ENCODE peak calls at places on chromosome 10, in five cellular contexts. W, V, F, A and H are unnamed samples. For H3K4me1, the result is how much of the 10 kb centered on the place peaks cover.

GRCh38 chr10:2972216-2972615 is 95.1 kb upstream of the PFKP start:
- DNase-seq in W (no peak), V (no peak), F (peak), A (no peak), H (no peak)

GRCh38 chr10:62895058-62895457 is 78.9 kb upstream of the EGR2 start:
- DNase-seq in W (no peak), V (no peak), F (no peak), A (no peak), H (no peak)

GRCh38 chr10:68151453-68151852 is 42.2 kb downstream of the MYPN start:
- DNase-seq in W (no peak), V (no peak), F (no peak), A (no peak), H (no peak)

GRCh38 chr10:94546616-94547175 is 1.1 kb downstream of the HELLS start:
- DNase-seq in W (no peak), V (peak), F (no peak), A (no peak), H (no peak)

GRCh38 chr10:49398000-49398861 is 2.3 kb upstream of the DRGX start:
- DNase-seq in W (peak), V (no peak), F (peak), A (peak), H (peak)

GRCh38 chr10:10892290-10892875 is 125.3 kb upstream of the CELF2 start:
- DNase-seq in W (no peak), V (no peak), F (no peak), A (no peak), H (no peak)

GRCh38 chr10:78524342-78524741 is 490.7 kb downstream of the RPS24 start:
- DNase-seq in W (no peak), V (no peak), F (no peak), A (no peak), H (no peak)

GRCh38 chr10:71727429-71728217 is 8.0 kb upstream of the C10orf105 start:
- DNase-seq in W (peak), V (peak), F (peak), A (peak), H (peak)

GRCh38 chr10:57696641-57697040 is 571.1 kb downstream of the IPMK start:
- DNase-seq in W (no peak), V (no peak), F (no peak), A (no peak), H (no peak)

GRCh38 chr10:123274513-123275182 is 120.4 kb downstream of the BUB3 start:
- DNase-seq in W (no peak), V (no peak), F (no peak), A (no peak), H (no peak)

DNA sequence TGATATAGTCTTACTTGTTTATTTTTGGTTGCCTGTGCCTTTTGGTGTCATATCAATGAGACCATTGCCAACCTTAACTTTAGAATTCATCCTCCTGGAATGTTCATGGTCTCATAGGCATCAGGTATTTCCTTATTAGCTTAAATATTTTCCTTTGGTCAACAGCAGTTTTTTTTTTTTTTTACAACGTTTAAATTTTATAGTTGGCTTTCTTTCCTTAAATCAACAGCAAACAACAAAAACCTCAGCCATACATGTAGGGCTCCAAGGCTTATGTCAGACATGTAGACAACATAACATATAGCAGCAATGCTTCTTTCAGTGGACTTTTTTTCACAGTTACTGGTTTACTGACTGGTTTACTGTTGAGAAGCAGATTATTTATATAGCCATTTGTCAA is 22.7 kb downstream of the ENTPD7 start:
- DNase-seq in W (no peak), V (no peak), F (no peak), A (no peak), H (no peak)
- H3K27ac ChIP-seq in W (peak), V (no peak), F (no peak), A (no peak), H (peak)

GRCh38 chr10:131930586-131931330 is 29.9 kb downstream of the PPP2R2D start:
- DNase-seq in W (no peak), V (no peak), F (no peak), A (no peak), H (no peak)
- H3K4me1 ChIP-seq in W (under half), V (under half), F (under half), A (half or more), H (under half)

DNA sequence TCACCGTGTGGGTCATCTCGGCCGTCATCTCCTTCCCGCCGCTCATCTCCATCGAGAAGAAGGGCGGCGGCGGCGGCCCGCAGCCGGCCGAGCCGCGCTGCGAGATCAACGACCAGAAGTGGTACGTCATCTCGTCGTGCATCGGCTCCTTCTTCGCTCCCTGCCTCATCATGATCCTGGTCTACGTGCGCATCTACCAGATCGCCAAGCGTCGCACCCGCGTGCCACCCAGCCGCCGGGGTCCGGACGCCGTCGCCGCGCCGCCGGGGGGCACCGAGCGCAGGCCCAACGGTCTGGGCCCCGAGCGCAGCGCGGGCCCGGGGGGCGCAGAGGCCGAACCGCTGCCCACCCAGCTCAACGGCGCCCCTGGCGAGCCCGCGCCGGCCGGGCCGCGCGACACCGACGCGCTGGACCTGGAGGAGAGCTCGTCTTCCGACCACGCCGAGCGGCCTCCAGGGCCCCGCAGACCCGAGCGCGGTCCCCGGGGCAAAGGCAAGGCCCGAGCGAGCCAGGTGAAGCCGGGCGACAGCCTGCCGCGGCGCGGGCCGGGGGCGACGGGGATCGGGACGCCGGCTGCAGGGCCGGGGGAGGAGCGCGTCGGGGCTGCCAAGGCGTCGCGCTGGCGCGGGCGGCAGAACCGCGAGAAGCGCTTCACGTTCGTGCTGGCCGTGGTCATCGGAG is 1.8 kb downstream of the ADRA2A start:
- DNase-seq in W (no peak), V (no peak), F (no peak), A (no peak), H (no peak)
- H3K27ac ChIP-seq in W (no peak), V (no peak), F (no peak), A (no peak), H (no peak)

GRCh38 chr10:112330607-112331160 is 43.2 kb upstream of the ACSL5 start:
- DNase-seq in W (no peak), V (no peak), F (no peak), A (no peak), H (no peak)

GRCh38 chr10:112332509-112333228 is 41.2 kb upstream of the ACSL5 start:
- DNase-seq in W (peak), V (no peak), F (no peak), A (no peak), H (peak)

GRCh38 chr10:112333452-112333851 is 40.5 kb upstream of the ACSL5 start:
- DNase-seq in W (peak), V (no peak), F (no peak), A (no peak), H (no peak)

GRCh38 chr10:112330154-112330553 is 43.8 kb upstream of the ACSL5 start:
- DNase-seq in W (peak), V (no peak), F (no peak), A (no peak), H (no peak)

DNA sequence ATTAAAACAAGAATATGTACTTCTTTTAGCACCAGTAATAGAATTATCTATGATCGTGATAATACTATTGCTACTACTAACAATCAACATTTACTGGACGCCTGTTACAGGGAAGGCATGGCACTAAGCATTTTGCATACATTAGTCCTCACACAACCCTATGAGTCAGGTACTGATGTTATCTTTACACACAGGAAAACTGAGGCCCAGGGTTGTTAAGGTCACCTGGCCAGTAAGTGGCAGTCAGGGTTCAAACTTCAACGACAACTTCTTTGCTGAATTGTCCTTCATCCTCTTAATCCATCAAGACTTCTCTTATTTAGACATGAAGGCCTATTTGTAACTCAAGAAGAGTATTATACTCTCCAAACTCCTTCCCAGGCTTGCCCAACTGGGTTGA is 41.9 kb upstream of the ACSL5 start:
- DNase-seq in W (no peak), V (no peak), F (no peak), A (no peak), H (no peak)
- H3K4me1 ChIP-seq in W (under half), V (under half), F (under half), A (under half), H (under half)

GRCh38 chr10:521261-521660 is 168.2 kb downstream of the DIP2C start:
- DNase-seq in W (no peak), V (peak), F (peak), A (no peak), H (no peak)

GRCh38 chr10:519055-519715 is 170.3 kb downstream of the DIP2C start:
- DNase-seq in W (no peak), V (peak), F (peak), A (no peak), H (no peak)

GRCh38 chr10:519716-520401 is 169.6 kb downstream of the DIP2C start:
- DNase-seq in W (no peak), V (no peak), F (peak), A (no peak), H (no peak)

GRCh38 chr10:521844-522243 is 167.6 kb downstream of the DIP2C start:
- DNase-seq in W (no peak), V (peak), F (no peak), A (no peak), H (no peak)

DNA sequence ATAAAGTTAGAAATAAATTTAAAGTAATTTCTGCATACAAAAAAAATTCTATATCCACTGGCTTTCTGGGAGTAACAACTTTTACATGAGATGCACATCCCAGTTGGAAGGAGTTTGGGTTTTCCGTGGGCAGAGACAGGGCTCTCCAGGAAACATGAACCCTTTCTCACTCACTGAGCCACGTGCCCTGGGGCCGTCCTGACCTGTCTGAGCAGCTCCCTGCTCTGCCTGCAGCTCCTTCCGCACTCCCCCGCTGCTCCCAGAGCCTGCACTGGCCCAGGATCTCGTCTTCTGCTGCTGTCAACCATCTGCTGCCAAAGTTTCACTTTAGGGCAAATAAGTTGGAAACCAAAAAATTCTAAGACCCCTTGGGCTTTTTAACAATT is 169.1 kb downstream of the DIP2C start:
- DNase-seq in W (no peak), V (no peak), F (no peak), A (no peak), H (peak)
- H3K27ac ChIP-seq in W (peak), V (peak), F (no peak), A (no peak), H (no peak)

GRCh38 chr10:44958897-44959242 is 732 bp upstream of the RASSF4 start:
- DNase-seq in W (no peak), V (no peak), F (no peak), A (no peak), H (no peak)

GRCh38 chr10:44956717-44957706 is 2.6 kb upstream of the RASSF4 start:
- DNase-seq in W (no peak), V (no peak), F (no peak), A (no peak), H (no peak)

GRCh38 chr10:44959243-44960097 is at the start of gene RASSF4:
- DNase-seq in W (peak), V (peak), F (peak), A (peak), H (peak)

GRCh38 chr10:44960098-44960480 is 487 bp downstream of the RASSF4 start:
- DNase-seq in W (no peak), V (no peak), F (no peak), A (no peak), H (no peak)

DNA sequence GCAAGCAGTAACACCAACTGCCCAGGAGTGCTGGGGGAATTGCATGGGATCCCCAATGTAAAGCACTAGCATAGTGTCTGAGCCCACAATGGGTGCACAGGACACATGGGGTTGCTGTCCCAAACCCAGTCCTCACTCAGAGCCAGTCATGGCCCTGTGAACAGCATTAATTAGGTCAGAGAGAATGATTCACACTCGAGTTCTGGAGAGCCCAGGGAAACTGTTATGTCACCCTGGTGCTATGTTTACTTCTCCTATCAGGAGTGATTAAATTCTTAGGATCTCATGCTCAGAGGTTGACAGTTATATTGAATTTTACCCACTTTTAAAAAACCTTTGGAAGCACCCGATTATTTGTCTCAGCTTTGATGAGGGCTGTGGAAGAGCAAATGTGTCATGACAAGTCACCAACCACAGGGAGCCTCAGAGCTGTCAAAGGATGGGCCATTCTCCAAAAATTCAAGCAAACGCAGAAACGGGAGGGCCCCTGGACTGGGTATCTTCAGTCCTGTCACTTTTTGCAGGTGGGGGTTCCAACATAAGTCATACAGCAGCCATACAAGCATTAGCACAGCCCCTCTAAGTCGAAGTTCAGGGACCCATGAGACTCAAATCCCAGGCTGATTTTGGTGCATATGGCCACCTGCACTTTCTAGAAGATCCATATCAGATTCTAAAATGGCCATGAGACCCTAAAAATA is 1.3 kb upstream of the RASSF4 start:
- DNase-seq in W (no peak), V (no peak), F (peak), A (no peak), H (no peak)
- H3K4me1 ChIP-seq in W (under half), V (under half), F (under half), A (under half), H (under half)

DNA sequence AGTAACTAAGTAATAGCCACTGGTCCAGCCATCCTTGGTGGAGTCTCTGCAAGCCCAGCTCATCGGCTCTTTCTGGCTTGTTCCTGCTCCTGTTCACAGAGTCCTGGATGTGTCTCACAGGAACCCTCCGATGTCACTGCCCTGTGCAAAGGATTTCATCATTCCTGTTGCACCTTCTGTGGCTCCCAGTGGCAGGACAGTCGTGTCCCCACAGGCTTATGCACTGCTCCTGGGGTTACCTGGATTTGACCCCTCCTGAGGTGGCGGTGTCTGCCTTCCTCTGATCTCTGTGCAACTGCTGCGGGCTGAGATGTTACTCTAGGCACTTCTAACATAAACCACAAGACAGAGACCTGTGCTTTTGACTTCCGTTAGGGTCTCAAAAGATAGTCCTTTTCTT is 30.6 kb downstream of the APBB1IP start:
- DNase-seq in W (peak), V (peak), F (no peak), A (peak), H (no peak)
- H3K27ac ChIP-seq in W (no peak), V (peak), F (no peak), A (peak), H (no peak)

GRCh38 chr10:17229967-17230682 is 2.1 kb downstream of the VIM start:
- DNase-seq in W (peak), V (peak), F (peak), A (peak), H (peak)
- H3K4me1 ChIP-seq in W (under half), V (under half), F (under half), A (half or more), H (under half)

GRCh38 chr10:12782537-12782936 is 219.0 kb downstream of the CCDC3 start:
- DNase-seq in W (peak), V (peak), F (peak), A (peak), H (peak)

GRCh38 chr10:12785338-12785934 is 216.1 kb downstream of the CCDC3 start:
- DNase-seq in W (no peak), V (no peak), F (no peak), A (no peak), H (no peak)

GRCh38 chr10:12780634-12781601 is 220.6 kb downstream of the CCDC3 start:
- DNase-seq in W (no peak), V (no peak), F (no peak), A (no peak), H (no peak)

GRCh38 chr10:12784646-12785045 is 216.9 kb downstream of the CCDC3 start:
- DNase-seq in W (no peak), V (no peak), F (no peak), A (no peak), H (no peak)

GRCh38 chr10:12783326-12783725 is 218.2 kb downstream of the CCDC3 start:
- DNase-seq in W (no peak), V (no peak), F (no peak), A (no peak), H (no peak)
- H3K27ac ChIP-seq in W (no peak), V (no peak), F (no peak), A (no peak), H (no peak)

GRCh38 chr10:69329721-69330178 is 51.5 kb downstream of the HK1 start:
- DNase-seq in W (no peak), V (no peak), F (no peak), A (no peak), H (no peak)
- H3K4me1 ChIP-seq in W (half or more), V (under half), F (under half), A (half or more), H (under half)